ENCODE peak calls at places on chromosomes 3 and 15, in four cellular contexts. T, E, S and V are unnamed samples.

GRCh38 chr3:124258057-124258500 is 266.2 kb upstream of the ROPN1 start:
- DNase-seq in S (no peak), T (no peak), E (no peak), V (no peak)

GRCh38 chr3:13187593-13187992 is 114.4 kb upstream of the IQSEC1 start:
- DNase-seq in T (no peak), E (no peak), S (no peak), V (no peak)

GRCh38 chr3:118501152-118501551 is 533.5 kb downstream of the IGSF11 start:
- DNase-seq in S (peak; percentile 21), E (peak; percentile 28), T (no peak), V (no peak)

GRCh38 chr3:33360136-33360825 is 79.9 kb downstream of the UBP1 start:
- DNase-seq in E (peak; percentile 41), S (peak; percentile 54), T (no peak), V (no peak)

GRCh38 chr15:91271565-91272153 is 171.6 kb downstream of the SV2B start:
- DNase-seq in S (peak; percentile 60), E (peak; percentile 35), T (peak; percentile 19), V (peak; percentile 75)

GRCh38 chr3:54564374-54564925 is 363.4 kb downstream of the LRTM1 start:
- DNase-seq in S (no peak), T (no peak), E (no peak), V (no peak)

GRCh38 chr15:89656116-89656815 is 999 bp upstream of the KIF7 start:
- DNase-seq in T (no peak), S (no peak), E (no peak), V (no peak)

GRCh38 chr15:89018235-89018634 is 70.0 kb upstream of the ABHD2 start:
- DNase-seq in E (no peak), S (no peak), T (no peak), V (no peak)

GRCh38 chr3:17118771-17119170 is 234.0 kb downstream of the PLCL2 start:
- DNase-seq in E (no peak), S (no peak), T (no peak), V (no peak)

GRCh38 chr3:55191911-55192787 is 264.3 kb upstream of the LRTM1 start:
- DNase-seq in T (no peak), E (no peak), S (no peak), V (no peak)

GRCh38 chr3:114758828-114759709 is 388.0 kb downstream of the ZBTB20 start:
- DNase-seq in T (no peak), E (peak; percentile 39), S (no peak), V (no peak)

GRCh38 chr15:58523634-58524033 is 91.8 kb downstream of the LIPC start:
- DNase-seq in T (no peak), E (no peak), S (no peak), V (no peak)

GRCh38 chr15:84833447-84833846 is 16.3 kb downstream of the ALPK3 start:
- DNase-seq in T (no peak), S (no peak), E (no peak), V (no peak)

GRCh38 chr3:87924485-87924884 is 134.3 kb downstream of the CGGBP1 start:
- DNase-seq in E (no peak), S (no peak), T (no peak), V (peak; percentile 0)

GRCh38 chr15:86333819-86334218 is 254.1 kb downstream of the AGBL1 start:
- DNase-seq in T (no peak), S (no peak), E (no peak), V (no peak)

GRCh38 chr3:45985532-45986302 is 9.9 kb downstream of the FYCO1 start:
- DNase-seq in S (no peak), T (no peak), E (no peak), V (no peak)

GRCh38 chr15:58441376-58442070 is 9.7 kb downstream of the LIPC start:
- DNase-seq in T (no peak), E (no peak), S (no peak), V (no peak)

GRCh38 chr3:60289356-60289935 is 961.8 kb downstream of the FHIT start:
- DNase-seq in T (no peak), S (no peak), E (no peak), V (no peak)

GRCh38 chr3:151871639-151872468 is 1.6 kb upstream of the SUCNR1 start:
- DNase-seq in E (no peak), S (no peak), T (peak; percentile 60), V (peak; percentile 13)

GRCh38 chr3:154243353-154243752 is 80.9 kb downstream of the DHX36 start:
- DNase-seq in T (no peak), S (no peak), E (no peak), V (no peak)

GRCh38 chr3:140499114-140499757 is 178.6 kb upstream of the TRIM42 start:
- DNase-seq in S (no peak), E (peak; percentile 12), T (no peak), V (no peak)

GRCh38 chr3:173970206-173970605 is 572.7 kb downstream of the NLGN1 start:
- DNase-seq in E (no peak), T (no peak), S (no peak), V (no peak)

GRCh38 chr3:130516645-130517512 is at the start of gene COL6A6:
- DNase-seq in E (no peak), T (no peak), S (no peak), V (peak; percentile 16)

GRCh38 chr3:37308247-37308646 is 133.9 kb upstream of the LRRFIP2 start:
- DNase-seq in E (peak; percentile 7), T (no peak), S (peak; percentile 7), V (peak; percentile 38)

GRCh38 chr3:182713743-182714517 is 79.4 kb upstream of the ATP11B start:
- DNase-seq in T (peak; percentile 49), S (peak; percentile 60), E (peak; percentile 58), V (peak; percentile 81)

GRCh38 chr3:14785207-14786155 is 33.3 kb upstream of the FGD5 start:
- DNase-seq in S (no peak), T (no peak), E (no peak), V (no peak)

GRCh38 chr3:177995733-177996085 is 540.5 kb upstream of the KCNMB2 start:
- DNase-seq in E (no peak), S (no peak), T (no peak), V (no peak)

DNA sequence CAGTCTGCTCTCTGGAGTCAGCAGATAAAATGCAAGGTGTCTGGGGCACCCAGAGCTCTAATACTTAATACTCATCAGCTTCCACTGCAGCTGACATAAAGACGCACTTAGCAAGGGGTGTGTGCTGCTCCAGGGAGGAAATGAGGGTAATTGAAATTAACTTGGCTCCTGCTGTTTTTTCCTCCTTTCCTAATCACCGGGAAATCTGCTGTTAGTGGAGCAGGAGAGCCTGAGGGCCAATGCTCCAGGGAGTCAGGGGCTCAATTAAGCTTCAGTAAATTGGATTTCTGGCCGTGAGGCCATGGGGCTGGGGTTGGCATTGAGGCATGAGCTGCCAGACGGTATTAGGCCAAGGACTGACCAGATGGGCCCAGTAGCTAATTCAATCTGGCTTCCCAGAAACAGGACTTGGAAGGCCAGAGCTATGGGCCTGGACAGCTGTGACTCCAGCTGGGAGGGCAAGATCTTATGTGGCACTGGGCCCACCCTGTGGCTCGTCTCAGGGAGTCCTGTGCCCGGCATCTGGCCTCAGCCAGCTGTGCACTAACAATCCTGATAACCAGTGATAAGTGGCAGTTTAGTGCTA is 30.7 kb upstream of the CHRNB4 start:
- DNase-seq in T (no peak), S (no peak), E (no peak), V (no peak)
- TF ChIP-seq SRF in T (no peak), S (no peak), E (no peak), V (no peak)

GRCh38 chr3:122938756-122939425 is 88.7 kb downstream of the SEMA5B start:
- DNase-seq in E (no peak), S (no peak), T (no peak), V (peak; percentile 27)

GRCh38 chr3:122937745-122938144 is 89.8 kb downstream of the SEMA5B start:
- DNase-seq in T (no peak), E (no peak), S (no peak), V (no peak)

GRCh38 chr3:122936986-122937385 is 90.6 kb downstream of the SEMA5B start:
- DNase-seq in S (no peak), T (no peak), E (no peak), V (no peak)

GRCh38 chr3:122934251-122934650 is 93.3 kb downstream of the SEMA5B start:
- DNase-seq in S (no peak), E (no peak), T (no peak), V (no peak)

GRCh38 chr3:122936335-122936734 is 91.2 kb downstream of the SEMA5B start:
- DNase-seq in T (no peak), S (no peak), E (no peak), V (no peak)
- TF ChIP-seq SRF in T (no peak), S (no peak), E (no peak), V (no peak)

GRCh38 chr3:103803787-103804186 is 1369.0 kb downstream of the ZPLD1 start:
- DNase-seq in T (no peak), E (no peak), S (no peak), V (no peak)
- TF ChIP-seq SRF in T (no peak), E (no peak), S (no peak), V (no peak)

GRCh38 chr15:31131853-31132375 is 30.4 kb upstream of the TRPM1 start:
- DNase-seq in E (no peak), S (no peak), T (no peak), V (no peak)
- TF ChIP-seq SRF in E (no peak), S (no peak), T (no peak), V (no peak)

DNA sequence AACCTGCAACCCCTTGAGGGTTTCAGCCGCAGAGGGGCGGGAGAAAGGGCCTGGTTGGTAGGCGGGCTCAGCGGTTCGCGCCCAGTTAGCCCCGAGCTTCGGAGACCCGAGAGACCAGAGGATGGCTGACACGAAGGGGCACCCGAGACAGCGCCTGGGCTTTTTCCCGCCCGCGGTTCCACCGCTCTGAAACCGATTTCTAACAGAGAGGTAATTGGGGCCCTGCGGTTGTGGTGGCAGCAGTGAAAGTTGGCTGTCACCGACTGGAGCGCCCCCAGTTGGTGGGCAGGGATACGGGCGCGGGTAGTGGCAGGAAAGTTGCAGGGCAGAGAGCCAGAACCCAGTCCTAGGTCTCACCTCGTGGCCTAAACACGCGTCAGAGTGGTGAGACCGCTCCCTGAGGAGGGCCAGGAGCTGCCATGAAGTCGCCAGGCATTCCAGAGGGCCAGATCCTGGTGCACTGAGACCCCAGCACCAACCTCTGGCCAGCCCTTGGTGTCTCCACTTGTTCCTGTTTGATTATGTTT is 590 bp upstream of the ELL3 start:
- DNase-seq in E (peak; percentile 58), S (peak; percentile 77), T (peak; percentile 78), V (peak; percentile 58)
- TF ChIP-seq SRF in E (no peak), S (no peak), T (no peak), V (no peak)

GRCh38 chr3:117408811-117409210 is 699.2 kb downstream of the TUSC7 start:
- DNase-seq in S (no peak), E (no peak), T (no peak), V (no peak)
- TF ChIP-seq SRF in S (no peak), E (no peak), T (no peak), V (no peak)

GRCh38 chr3:50269460-50269859 is 513 bp downstream of the SEMA3B start:
- DNase-seq in T (no peak), E (no peak), S (no peak), V (no peak)
- TF ChIP-seq SRF in T (no peak), E (no peak), S (no peak), V (no peak)

GRCh38 chr15:74896316-74896715 is 6.5 kb downstream of the MPI start:
- DNase-seq in S (no peak), E (no peak), T (no peak), V (no peak)
- TF ChIP-seq SRF in S (no peak), E (no peak), T (no peak), V (no peak)

GRCh38 chr3:186949281-186949982 is 19.1 kb downstream of the ST6GAL1 start:
- DNase-seq in T (no peak), S (no peak), E (no peak), V (peak; percentile 86)
- TF ChIP-seq SRF in T (no peak), S (no peak), E (no peak), V (no peak)